ENCODE peak calls at places on chromosomes 6 and 20, in five cellular contexts. One of them, this sample, is unnamed.

GRCh38 chr6:113011803-113012202 is 664.7 kb downstream of the RFPL4B start:
- DNase-seq in cardiac muscle cell: no peak
- DNase-seq in progenitor cell of endocrine pancreas: no peak
- DNase-seq in DND-41: no peak
- DNase-seq in left ventricle myocardium inferior: no peak
- DNase-seq in this sample: no peak

GRCh38 chr6:27608916-27609883 is 136.3 kb upstream of the ZNF184 start:
- DNase-seq in cardiac muscle cell: peak; percentile 67
- DNase-seq in progenitor cell of endocrine pancreas: no peak
- DNase-seq in DND-41: peak; percentile 36
- DNase-seq in left ventricle myocardium inferior: no peak
- DNase-seq in this sample: no peak

GRCh38 chr20:63174309-63175030 is 41.5 kb downstream of the YTHDF1 start:
- DNase-seq in cardiac muscle cell: no peak
- DNase-seq in progenitor cell of endocrine pancreas: no peak
- DNase-seq in DND-41: no peak
- DNase-seq in left ventricle myocardium inferior: no peak
- DNase-seq in this sample: no peak

GRCh38 chr6:71967436-71967835 is 81.1 kb downstream of the RIMS1 start:
- DNase-seq in cardiac muscle cell: no peak
- DNase-seq in progenitor cell of endocrine pancreas: no peak
- DNase-seq in DND-41: no peak
- DNase-seq in left ventricle myocardium inferior: no peak
- DNase-seq in this sample: no peak

GRCh38 chr20:14344746-14345145 is 7.3 kb upstream of the FLRT3 start:
- DNase-seq in cardiac muscle cell: no peak
- DNase-seq in progenitor cell of endocrine pancreas: no peak
- DNase-seq in DND-41: no peak
- DNase-seq in left ventricle myocardium inferior: no peak
- DNase-seq in this sample: no peak

GRCh38 chr20:12902992-12903391 is 105.8 kb upstream of the SPTLC3 start:
- DNase-seq in cardiac muscle cell: no peak
- DNase-seq in progenitor cell of endocrine pancreas: no peak
- DNase-seq in DND-41: no peak
- DNase-seq in left ventricle myocardium inferior: no peak
- DNase-seq in this sample: no peak

GRCh38 chr6:156807028-156807427 is 29.9 kb downstream of the ARID1B start:
- DNase-seq in cardiac muscle cell: no peak
- DNase-seq in progenitor cell of endocrine pancreas: no peak
- DNase-seq in DND-41: no peak
- DNase-seq in left ventricle myocardium inferior: no peak
- DNase-seq in this sample: no peak

GRCh38 chr6:111050265-111051023 is 36.9 kb upstream of the SLC16A10 start:
- DNase-seq in cardiac muscle cell: no peak
- DNase-seq in progenitor cell of endocrine pancreas: no peak
- DNase-seq in DND-41: no peak
- DNase-seq in left ventricle myocardium inferior: no peak
- DNase-seq in this sample: no peak

GRCh38 chr6:15389759-15390723 is 144.2 kb downstream of the JARID2 start:
- DNase-seq in cardiac muscle cell: peak; percentile 82
- DNase-seq in progenitor cell of endocrine pancreas: peak; percentile 45
- DNase-seq in DND-41: peak; percentile 37
- DNase-seq in left ventricle myocardium inferior: no peak
- DNase-seq in this sample: no peak

GRCh38 chr6:52087498-52087999 is at the start of gene PKHD1:
- DNase-seq in cardiac muscle cell: peak; percentile 15
- DNase-seq in progenitor cell of endocrine pancreas: no peak
- DNase-seq in DND-41: no peak
- DNase-seq in left ventricle myocardium inferior: no peak
- DNase-seq in this sample: no peak

GRCh38 chr6:19719691-19720127 is 117.5 kb upstream of the ID4 start:
- DNase-seq in cardiac muscle cell: peak; percentile 72
- DNase-seq in progenitor cell of endocrine pancreas: no peak
- DNase-seq in DND-41: no peak
- DNase-seq in left ventricle myocardium inferior: no peak
- DNase-seq in this sample: no peak

GRCh38 chr6:6392214-6393068 is 72.0 kb upstream of the F13A1 start:
- DNase-seq in cardiac muscle cell: no peak
- DNase-seq in progenitor cell of endocrine pancreas: no peak
- DNase-seq in DND-41: no peak
- DNase-seq in left ventricle myocardium inferior: no peak
- DNase-seq in this sample: peak; percentile 31

GRCh38 chr20:17680128-17680835 is 1.8 kb downstream of the RRBP1 start:
- DNase-seq in cardiac muscle cell: peak; percentile 26
- DNase-seq in progenitor cell of endocrine pancreas: no peak
- DNase-seq in DND-41: peak; percentile 40
- DNase-seq in left ventricle myocardium inferior: peak; percentile 43
- DNase-seq in this sample: no peak

GRCh38 chr20:4603724-4604123 is 118.0 kb upstream of the PRND start:
- DNase-seq in cardiac muscle cell: no peak
- DNase-seq in progenitor cell of endocrine pancreas: no peak
- DNase-seq in DND-41: no peak
- DNase-seq in left ventricle myocardium inferior: no peak
- DNase-seq in this sample: no peak

GRCh38 chr20:15708984-15709598 is 864.2 kb downstream of the KIF16B start:
- DNase-seq in cardiac muscle cell: peak; percentile 47
- DNase-seq in progenitor cell of endocrine pancreas: no peak
- DNase-seq in DND-41: peak; percentile 42
- DNase-seq in left ventricle myocardium inferior: peak; percentile 30
- DNase-seq in this sample: peak; percentile 55

GRCh38 chr6:155260686-155261085 is 3.1 kb upstream of the CLDN20 start:
- DNase-seq in cardiac muscle cell: no peak
- DNase-seq in progenitor cell of endocrine pancreas: no peak
- DNase-seq in DND-41: no peak
- DNase-seq in left ventricle myocardium inferior: no peak
- DNase-seq in this sample: no peak

DNA sequence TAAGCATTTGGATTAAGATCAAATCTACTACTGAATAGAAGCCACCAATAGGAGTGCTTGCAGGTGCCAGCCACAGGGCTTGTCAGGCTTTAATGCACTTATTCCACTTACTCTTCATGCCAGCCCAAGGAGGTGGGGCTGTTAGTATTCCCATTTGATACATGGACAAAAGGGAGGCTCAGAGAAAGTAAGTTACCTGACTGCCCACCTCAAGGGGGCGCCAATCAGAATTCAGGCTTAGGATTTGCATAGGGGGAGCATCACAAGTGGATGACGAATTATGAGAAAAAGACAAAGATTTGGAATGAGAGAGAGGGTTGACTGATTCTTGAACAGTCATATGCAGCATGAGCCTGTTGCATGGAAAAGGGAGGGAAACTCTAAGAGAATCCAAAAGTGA is 188.4 kb upstream of the TSHZ2 start:
- DNase-seq in cardiac muscle cell: no peak
- DNase-seq in progenitor cell of endocrine pancreas: no peak
- DNase-seq in DND-41: peak; percentile 12
- DNase-seq in left ventricle myocardium inferior: no peak
- DNase-seq in this sample: no peak
- TF ChIP-seq CTCF in cardiac muscle cell: peak; percentile 36
- TF ChIP-seq CTCF in progenitor cell of endocrine pancreas: peak; percentile 41
- TF ChIP-seq CTCF in DND-41: peak; percentile 51
- TF ChIP-seq CTCF in left ventricle myocardium inferior: peak; percentile 25
- TF ChIP-seq CTCF in this sample: no peak

DNA sequence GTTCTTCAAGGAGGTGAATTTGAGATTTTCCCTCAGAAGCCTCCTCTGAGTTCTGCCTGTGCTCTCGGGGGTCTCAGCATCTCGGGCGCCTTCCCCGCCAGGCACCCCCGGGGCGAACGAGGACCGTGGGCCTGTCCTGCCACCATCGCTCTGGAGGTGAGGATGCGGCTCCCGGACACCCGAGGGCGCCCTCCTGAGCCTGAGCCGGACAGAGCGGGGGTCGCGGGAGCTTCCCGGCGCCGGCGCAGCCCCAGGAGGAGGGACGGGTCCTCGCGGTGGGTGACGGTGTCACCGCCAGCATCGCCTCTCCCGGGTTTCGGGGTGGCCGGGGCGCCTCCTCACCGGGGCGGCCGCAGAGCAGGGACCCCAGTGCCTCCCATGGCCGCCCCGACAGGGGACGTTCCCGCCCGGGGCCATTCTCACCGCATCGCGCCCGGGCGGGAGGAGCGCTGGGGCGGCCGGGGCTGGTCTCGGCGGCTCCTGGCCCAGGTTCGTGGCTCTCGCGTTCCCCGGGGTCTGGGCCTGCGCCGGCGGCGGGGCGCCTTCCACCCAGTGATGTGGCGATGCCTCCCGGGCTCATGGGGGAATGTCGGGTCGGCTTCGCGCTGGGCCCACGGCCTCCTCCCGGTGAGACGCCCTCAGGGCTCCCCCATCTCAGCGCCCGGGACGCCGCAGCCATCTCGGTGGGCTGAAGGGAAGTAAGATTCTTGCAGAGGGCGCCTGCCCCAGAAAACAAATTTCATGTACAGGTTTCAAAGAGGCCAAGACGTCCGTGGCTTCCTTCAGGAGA is 210.5 kb downstream of the ERMARD start:
- DNase-seq in cardiac muscle cell: peak; percentile 60
- DNase-seq in progenitor cell of endocrine pancreas: peak; percentile 45
- DNase-seq in DND-41: no peak
- DNase-seq in left ventricle myocardium inferior: peak; percentile 37
- DNase-seq in this sample: peak; percentile 20
- TF ChIP-seq CTCF in cardiac muscle cell: peak; percentile 62
- TF ChIP-seq CTCF in progenitor cell of endocrine pancreas: peak; percentile 67
- TF ChIP-seq CTCF in DND-41: no peak
- TF ChIP-seq CTCF in left ventricle myocardium inferior: peak; percentile 74
- TF ChIP-seq CTCF in this sample: no peak

GRCh38 chr6:164108092-164108491 is 693.6 kb downstream of the QKI start:
- DNase-seq in cardiac muscle cell: no peak
- DNase-seq in progenitor cell of endocrine pancreas: no peak
- DNase-seq in DND-41: no peak
- DNase-seq in left ventricle myocardium inferior: no peak
- DNase-seq in this sample: no peak

GRCh38 chr6:164107297-164107995 is 692.9 kb downstream of the QKI start:
- DNase-seq in cardiac muscle cell: no peak
- DNase-seq in progenitor cell of endocrine pancreas: no peak
- DNase-seq in DND-41: no peak
- DNase-seq in left ventricle myocardium inferior: no peak
- DNase-seq in this sample: no peak

GRCh38 chr6:164106345-164106769 is 691.8 kb downstream of the QKI start:
- DNase-seq in cardiac muscle cell: peak; percentile 50
- DNase-seq in progenitor cell of endocrine pancreas: no peak
- DNase-seq in DND-41: no peak
- DNase-seq in left ventricle myocardium inferior: peak; percentile 73
- DNase-seq in this sample: no peak

GRCh38 chr6:164108869-164109769 is 694.6 kb downstream of the QKI start:
- DNase-seq in cardiac muscle cell: no peak
- DNase-seq in progenitor cell of endocrine pancreas: no peak
- DNase-seq in DND-41: no peak
- DNase-seq in left ventricle myocardium inferior: peak; percentile 91
- DNase-seq in this sample: no peak

GRCh38 chr6:164109770-164110140 is 695.2 kb downstream of the QKI start:
- DNase-seq in cardiac muscle cell: no peak
- DNase-seq in progenitor cell of endocrine pancreas: no peak
- DNase-seq in DND-41: no peak
- DNase-seq in left ventricle myocardium inferior: peak; percentile 52
- DNase-seq in this sample: no peak
- TF ChIP-seq CTCF in cardiac muscle cell: peak; percentile 71
- TF ChIP-seq CTCF in progenitor cell of endocrine pancreas: peak; percentile 57
- TF ChIP-seq CTCF in DND-41: no peak
- TF ChIP-seq CTCF in left ventricle myocardium inferior: peak; percentile 81
- TF ChIP-seq CTCF in this sample: no peak

GRCh38 chr6:17904491-17905120 is 82.8 kb downstream of the KIF13A start:
- DNase-seq in cardiac muscle cell: no peak
- DNase-seq in progenitor cell of endocrine pancreas: no peak
- DNase-seq in DND-41: no peak
- DNase-seq in left ventricle myocardium inferior: no peak
- DNase-seq in this sample: no peak

GRCh38 chr6:17910178-17910577 is 77.3 kb downstream of the KIF13A start:
- DNase-seq in cardiac muscle cell: no peak
- DNase-seq in progenitor cell of endocrine pancreas: no peak
- DNase-seq in DND-41: no peak
- DNase-seq in left ventricle myocardium inferior: no peak
- DNase-seq in this sample: no peak

GRCh38 chr6:17908831-17909230 is 78.6 kb downstream of the KIF13A start:
- DNase-seq in cardiac muscle cell: no peak
- DNase-seq in progenitor cell of endocrine pancreas: no peak
- DNase-seq in DND-41: no peak
- DNase-seq in left ventricle myocardium inferior: no peak
- DNase-seq in this sample: no peak

GRCh38 chr6:17905611-17906592 is 81.5 kb downstream of the KIF13A start:
- DNase-seq in cardiac muscle cell: no peak
- DNase-seq in progenitor cell of endocrine pancreas: no peak
- DNase-seq in DND-41: no peak
- DNase-seq in left ventricle myocardium inferior: no peak
- DNase-seq in this sample: no peak

GRCh38 chr6:17907467-17908229 is 79.8 kb downstream of the KIF13A start:
- DNase-seq in cardiac muscle cell: no peak
- DNase-seq in progenitor cell of endocrine pancreas: no peak
- DNase-seq in DND-41: no peak
- DNase-seq in left ventricle myocardium inferior: peak; percentile 46
- DNase-seq in this sample: no peak
- TF ChIP-seq CTCF in cardiac muscle cell: peak; percentile 34
- TF ChIP-seq CTCF in progenitor cell of endocrine pancreas: no peak
- TF ChIP-seq CTCF in DND-41: no peak
- TF ChIP-seq CTCF in left ventricle myocardium inferior: no peak
- TF ChIP-seq CTCF in this sample: no peak

DNA sequence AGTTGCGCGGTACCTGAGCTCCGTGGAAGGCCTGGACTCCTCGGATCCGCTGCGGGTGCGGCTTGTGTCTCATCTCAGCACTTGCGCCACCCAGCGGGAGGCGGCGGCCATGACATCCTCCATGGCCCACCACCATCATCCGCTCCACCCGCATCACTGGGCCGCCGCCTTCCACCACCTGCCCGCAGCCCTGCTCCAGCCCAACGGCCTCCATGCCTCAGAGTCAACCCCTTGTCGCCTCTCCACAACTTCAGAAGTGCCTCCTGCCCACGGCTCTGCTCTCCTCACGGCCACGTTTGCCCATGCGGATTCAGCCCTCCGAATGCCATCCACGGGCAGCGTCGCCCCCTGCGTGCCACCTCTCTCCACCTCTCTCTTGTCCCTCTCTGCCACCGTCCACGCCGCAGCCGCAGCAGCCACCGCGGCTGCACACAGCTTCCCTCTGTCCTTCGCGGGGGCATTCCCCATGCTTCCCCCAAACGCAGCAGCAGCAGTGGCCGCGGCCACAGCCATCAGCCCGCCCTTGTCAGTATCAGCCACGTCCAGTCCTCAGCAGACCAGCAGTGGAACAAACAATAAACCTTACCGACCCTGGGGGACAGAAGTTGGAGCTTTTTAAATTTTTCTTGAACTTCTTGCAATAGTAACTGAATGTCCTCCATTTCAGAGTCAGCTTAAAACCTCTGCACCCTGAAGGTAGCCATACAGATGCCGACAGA is 9.9 kb downstream of the HEY2 start:
- DNase-seq in cardiac muscle cell: peak; percentile 42
- DNase-seq in progenitor cell of endocrine pancreas: no peak
- DNase-seq in DND-41: no peak
- DNase-seq in left ventricle myocardium inferior: peak; percentile 57
- DNase-seq in this sample: no peak
- TF ChIP-seq CTCF in cardiac muscle cell: peak; percentile 14
- TF ChIP-seq CTCF in progenitor cell of endocrine pancreas: peak; percentile 41
- TF ChIP-seq CTCF in DND-41: no peak
- TF ChIP-seq CTCF in left ventricle myocardium inferior: peak; percentile 63
- TF ChIP-seq CTCF in this sample: no peak

DNA sequence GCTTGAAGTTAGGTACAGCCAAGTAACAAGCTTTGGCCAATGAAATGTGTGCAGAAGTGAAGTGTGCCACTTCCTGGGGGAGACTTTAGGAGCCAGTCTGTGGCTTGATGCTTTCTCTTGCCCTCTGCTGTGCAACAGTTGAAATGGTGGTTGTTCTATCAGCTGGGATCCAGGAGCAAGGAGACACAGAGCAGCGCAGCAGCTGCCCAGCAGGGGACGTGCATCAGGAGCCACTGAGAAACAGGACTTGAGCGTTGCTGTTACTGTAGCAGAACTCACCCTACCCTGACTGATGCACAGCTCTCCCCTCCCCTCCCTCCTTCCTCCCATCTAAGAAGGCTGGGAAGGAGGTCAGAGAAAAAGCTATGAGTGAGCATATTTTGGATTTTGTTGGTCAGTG is 18.9 kb upstream of the CCN5 start:
- DNase-seq in cardiac muscle cell: no peak
- DNase-seq in progenitor cell of endocrine pancreas: no peak
- DNase-seq in DND-41: peak; percentile 35
- DNase-seq in left ventricle myocardium inferior: no peak
- DNase-seq in this sample: no peak
- TF ChIP-seq CTCF in cardiac muscle cell: no peak
- TF ChIP-seq CTCF in progenitor cell of endocrine pancreas: peak; percentile 16
- TF ChIP-seq CTCF in DND-41: peak; percentile 53
- TF ChIP-seq CTCF in left ventricle myocardium inferior: no peak
- TF ChIP-seq CTCF in this sample: no peak

This sample was measured in activated B cell treated with CpG ODN at 0.5 μM for 24 hours.